ENCODE peak calls at places on chromosome 5, in nine cellular contexts. U is endodermal cell; N is aorta; H is lung; L is SK-N-SH; K is stomach; V is CD8-positive, alpha-beta T cell; Z is psoas muscle; E is MM.1S. I is an unnamed sample.

GRCh38 chr5:59789197-59789596 is 104.3 kb downstream of the PDE4D start:
- DNase-seq in L (no peak), N (no peak), H (no peak), E (no peak), Z (no peak), V (no peak), U (no peak), K (no peak), I (no peak)

GRCh38 chr5:77355074-77355473 is 137.0 kb downstream of the WDR41 start:
- DNase-seq in V (no peak), K (no peak), N (no peak), H (no peak), Z (no peak), U (no peak), L (no peak), E (no peak), I (no peak)

GRCh38 chr5:131392461-131393095 is 128.7 kb downstream of the CDC42SE2 start:
- DNase-seq in L (no peak), U (no peak), Z (no peak), E (no peak), K (no peak), H (no peak), N (no peak), V (no peak), I (no peak)

GRCh38 chr5:143629871-143630658 is 181.9 kb upstream of the HMHB1 start:
- DNase-seq in N (no peak), K (no peak), Z (no peak), V (no peak), U (no peak), L (no peak), E (no peak), H (no peak), I (no peak)

GRCh38 chr5:60248900-60249299 is 355.4 kb upstream of the PDE4D start:
- DNase-seq in V (no peak), Z (peak; percentile 13), H (no peak), U (no peak), E (peak; percentile 72), L (no peak), K (no peak), N (no peak), I (no peak)

GRCh38 chr5:17216974-17217325 is 481 bp upstream of the BASP1 start:
- DNase-seq in E (no peak), N (peak; percentile 84), U (peak; percentile 86), Z (no peak), L (no peak), V (no peak), K (no peak), H (peak; percentile 30), I (no peak)

GRCh38 chr5:119655081-119655480 is 25.7 kb downstream of the FAM170A start:
- DNase-seq in K (no peak), E (no peak), N (no peak), Z (no peak), U (no peak), L (no peak), H (no peak), V (no peak), I (no peak)

GRCh38 chr5:152439791-152440190 is 34.7 kb upstream of the NMUR2 start:
- DNase-seq in Z (no peak), N (no peak), K (no peak), H (no peak), V (no peak), L (no peak), U (no peak), E (no peak), I (no peak)

GRCh38 chr5:14249258-14250093 is 106.3 kb downstream of the TRIO start:
- DNase-seq in V (no peak), U (no peak), L (peak; percentile 39), Z (no peak), E (no peak), H (no peak), N (no peak), K (no peak), I (no peak)

GRCh38 chr5:95107138-95107537 is 177.8 kb downstream of the MCTP1 start:
- DNase-seq in Z (no peak), L (no peak), V (no peak), H (no peak), K (no peak), N (no peak), U (no peak), E (no peak), I (no peak)

GRCh38 chr5:4651811-4652565 is 488.1 kb upstream of the ADAMTS16 start:
- DNase-seq in H (no peak), L (no peak), V (no peak), K (no peak), U (no peak), Z (no peak), E (no peak), N (no peak), I (no peak)

GRCh38 chr5:155546075-155546474 is 532.5 kb downstream of the KIF4B start:
- DNase-seq in V (no peak), K (no peak), N (no peak), H (no peak), U (no peak), E (no peak), L (no peak), Z (no peak), I (no peak)

GRCh38 chr5:90226433-90227099 is 183.0 kb downstream of the CETN3 start:
- DNase-seq in L (peak; percentile 7), K (no peak), H (no peak), N (no peak), V (no peak), E (no peak), U (no peak), Z (no peak), I (no peak)

GRCh38 chr5:91074615-91075014 is 308.5 kb downstream of the ARRDC3 start:
- DNase-seq in U (no peak), E (no peak), V (no peak), H (peak; percentile 34), N (no peak), K (no peak), Z (no peak), L (no peak), I (no peak)

GRCh38 chr5:169080352-169080938 is 220.5 kb downstream of the SLIT3 start:
- DNase-seq in L (no peak), E (no peak), N (no peak), U (peak; percentile 62), V (no peak), K (no peak), Z (no peak), H (no peak), I (no peak)

GRCh38 chr5:180313677-180314076 is 21.8 kb upstream of the MAPK9 start:
- DNase-seq in K (no peak), V (no peak), U (no peak), N (no peak), Z (no peak), L (peak; percentile 91), H (no peak), E (no peak), I (no peak)

GRCh38 chr5:176535655-176536131 is 1.5 kb downstream of the RNF44 start:
- DNase-seq in K (no peak), H (no peak), V (peak; percentile 71), L (peak; percentile 61), U (peak; percentile 56), Z (no peak), E (no peak), N (peak; percentile 71), I (no peak)
- H3K4me1 ChIP-seq in K (peaks cover 51% of the 10 kb centered on the region), H (peaks cover 20% of the 10 kb centered on the region), V (peaks cover 73% of the 10 kb centered on the region), L (peaks cover 13% of the 10 kb centered on the region), U (peaks cover 10% of the 10 kb centered on the region), Z (peaks cover 35% of the 10 kb centered on the region), E (peaks cover 8% of the 10 kb centered on the region), N (no peaks in the 10 kb centered on the region), I (peaks cover 50% of the 10 kb centered on the region)

GRCh38 chr5:111225926-111226325 is 1.7 kb downstream of the CAMK4 start:
- DNase-seq in Z (no peak), V (no peak), K (no peak), E (no peak), N (no peak), L (peak; percentile 16), U (no peak), H (no peak), I (no peak)
- H3K4me3 ChIP-seq in Z (no peak overlapping the region), V (peak overlapping the region; percentile 90), K (no peak overlapping the region), E (no peak overlapping the region), N (no peak overlapping the region), L (no peak overlapping the region), U (no peak overlapping the region), H (no peak overlapping the region), I (no peak overlapping the region)

DNA sequence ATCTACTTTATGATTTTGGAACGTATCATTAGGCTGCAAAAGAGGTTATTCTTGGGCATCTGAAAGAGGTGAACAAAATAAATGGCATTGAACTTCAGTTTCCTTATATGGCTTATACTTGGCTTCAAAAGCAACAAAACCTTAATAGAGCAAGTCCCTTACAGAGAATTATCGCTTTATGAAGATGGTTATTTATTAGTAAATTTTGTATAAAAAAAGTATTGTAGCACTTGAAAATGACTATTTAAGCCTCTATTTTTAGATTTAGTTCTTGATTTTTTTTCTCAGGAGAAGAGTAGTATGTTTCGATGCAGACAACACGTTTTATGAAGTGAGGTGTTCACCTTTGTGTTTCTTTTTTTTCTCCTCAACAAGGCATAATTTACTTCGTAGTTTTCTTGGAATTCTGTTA is 2.0 kb downstream of the ERBIN start:
- DNase-seq in Z (no peak), U (no peak), N (no peak), L (no peak), V (no peak), K (no peak), H (no peak), E (no peak), I (no peak)
- H3K27ac ChIP-seq in Z (peak overlapping the region; percentile 100), U (no peak overlapping the region), N (no peak overlapping the region), L (no peak overlapping the region), V (peak overlapping the region; percentile 84), K (peak overlapping the region; percentile 100), H (no peak overlapping the region), E (no peak overlapping the region), I (peak overlapping the region; percentile 97)

DNA sequence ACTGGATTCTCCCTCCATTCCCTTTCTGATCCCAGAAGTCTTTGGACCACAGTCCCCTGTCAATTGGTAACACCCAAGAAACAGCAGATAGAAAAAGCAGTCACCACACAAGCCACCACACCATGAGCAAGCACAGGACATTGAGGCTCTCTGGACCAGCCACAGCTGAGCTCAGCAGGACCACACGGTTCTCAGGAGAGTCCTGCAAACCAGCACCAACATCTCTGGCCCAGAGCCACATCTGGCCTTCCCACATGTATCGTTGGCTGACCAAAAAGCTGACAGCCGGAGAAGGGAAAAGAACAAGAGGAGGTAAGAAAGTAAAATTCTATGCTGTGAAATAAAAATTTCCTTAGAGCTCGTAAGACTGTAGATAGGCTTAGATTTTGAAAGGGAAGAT is 56.7 kb downstream of the KLHL3 start:
- DNase-seq in K (no peak), H (no peak), V (no peak), E (no peak), Z (no peak), L (no peak), U (no peak), N (no peak), I (no peak)
- H3K4me1 ChIP-seq in K (no peaks in the 10 kb centered on the region), H (peaks cover 2% of the 10 kb centered on the region), V (no peaks in the 10 kb centered on the region), E (peaks cover 4% of the 10 kb centered on the region), Z (no peaks in the 10 kb centered on the region), L (no peaks in the 10 kb centered on the region), U (no peaks in the 10 kb centered on the region), N (no peaks in the 10 kb centered on the region), I (no peaks in the 10 kb centered on the region)

GRCh38 chr5:123014689-123015088 is 21.8 kb downstream of the PPIC start:
- DNase-seq in U (no peak), Z (no peak), L (no peak), K (no peak), N (no peak), E (no peak), H (no peak), V (no peak), I (no peak)
- H3K4me3 ChIP-seq in U (no peak overlapping the region), Z (no peak overlapping the region), L (no peak overlapping the region), K (no peak overlapping the region), N (no peak overlapping the region), E (no peak overlapping the region), H (no peak overlapping the region), V (no peak overlapping the region), I (no peak overlapping the region)

GRCh38 chr5:43006411-43007202 is 33.5 kb downstream of the ANXA2R start:
- DNase-seq in H (no peak), N (no peak), L (no peak), U (no peak), Z (no peak), V (no peak), K (no peak), E (no peak), I (no peak)
- H3K27ac ChIP-seq in H (peak overlapping the region; percentile 91), N (no peak overlapping the region), L (peak overlapping the region; percentile 90), U (no peak overlapping the region), Z (peak overlapping the region; percentile 90), V (peak overlapping the region; percentile 94), K (peak overlapping the region; percentile 88), E (no peak overlapping the region), I (peak overlapping the region; percentile 88)

I was measured in gastrocnemius medialis.